ENCODE peak calls at places on chromosomes 13 and 19, in five cellular contexts. S, F, B, P and T are unnamed samples.

GRCh38 chr13:36026556-36026955 is 104.6 kb downstream of the DCLK1 start:
- DNase-seq in S (peak; percentile 15), F (no peak), B (no peak), P (no peak), T (no peak)

GRCh38 chr19:2235396-2236284 is 489 bp downstream of the PLEKHJ1 start:
- DNase-seq in S (no peak), F (no peak), B (no peak), P (no peak), T (no peak)

GRCh38 chr19:16594681-16595091 is 22.5 kb upstream of the SLC35E1 start:
- DNase-seq in S (no peak), F (no peak), B (no peak), P (no peak), T (no peak)

GRCh38 chr19:50565984-50566903 is 2.0 kb downstream of the LRRC4B start:
- DNase-seq in S (no peak), F (no peak), B (no peak), P (no peak), T (no peak)

GRCh38 chr19:10418281-10419199 is 1.8 kb upstream of the PDE4A start:
- DNase-seq in S (peak; percentile 11), F (no peak), B (peak; percentile 78), P (no peak), T (no peak)

GRCh38 chr19:35533201-35533821 is at the start of gene GAPDHS:
- DNase-seq in S (no peak), F (no peak), B (no peak), P (no peak), T (no peak)

GRCh38 chr19:5851302-5851701 is at the start of gene FUT3:
- DNase-seq in S (no peak), F (no peak), B (no peak), P (no peak), T (peak; percentile 64)

GRCh38 chr19:18606281-18607221 is at the start of gene CRLF1:
- DNase-seq in S (no peak), F (no peak), B (no peak), P (no peak), T (no peak)

GRCh38 chr13:93066187-93066586 is 160.4 kb upstream of the GPC6 start:
- DNase-seq in S (peak; percentile 12), F (peak; percentile 87), B (no peak), P (no peak), T (peak; percentile 7)

GRCh38 chr13:49132479-49133002 is 87.6 kb upstream of the MLNR start:
- DNase-seq in S (no peak), F (no peak), B (no peak), P (no peak), T (no peak)

GRCh38 chr19:33445752-33446070 is 72.2 kb downstream of the CEBPG start:
- DNase-seq in S (no peak), F (no peak), B (no peak), P (no peak), T (no peak)

GRCh38 chr13:108897955-108898354 is 268.5 kb downstream of the MYO16 start:
- DNase-seq in S (no peak), F (peak; percentile 29), B (no peak), P (no peak), T (peak; percentile 43)

GRCh38 chr13:100396771-100397170 is 191.8 kb downstream of the GGACT start:
- DNase-seq in S (no peak), F (no peak), B (no peak), P (no peak), T (no peak)